ENCODE peak calls at places on chromosomes 3 and 15, in six cellular contexts. B is endothelial cell; X is stimulated activated CD8-positive, alpha-beta memory T cell treated with anti-CD3 and anti-CD28 coated beads, Interleukin-4, amount 100 ng/mL, for 48 hours; J is NCI-H1105 treated with DMSO at 0.1 percent for 48 hours; S is brain microvascular endothelial cell; L is amygdala. Q is an unnamed sample.

GRCh38 chr15:38671675-38672141 is 107.1 kb upstream of the RASGRP1 start:
- DNase-seq in B (no peak), X (peak; percentile 69), J (no peak), S (no peak), L (no peak), Q (peak; percentile 58)

GRCh38 chr15:67164811-67165652 is 89.4 kb downstream of the AAGAB start:
- DNase-seq in B (peak; percentile 31), X (no peak), J (no peak), S (peak; percentile 88), L (no peak), Q (peak; percentile 87)

GRCh38 chr3:50246517-50246954 is 10.5 kb downstream of the GNAI2 start:
- DNase-seq in B (peak; percentile 44), X (peak; percentile 90), J (no peak), S (peak; percentile 94), L (no peak), Q (peak; percentile 96)

GRCh38 chr15:90617171-90617570 is 87.4 kb downstream of the CRTC3 start:
- DNase-seq in B (no peak), X (no peak), J (no peak), S (no peak), L (no peak), Q (peak; percentile 54)

GRCh38 chr3:62065985-62066693 is 307.2 kb downstream of the FEZF2 start:
- DNase-seq in B (no peak), X (no peak), J (no peak), S (no peak), L (no peak), Q (peak; percentile 84)

GRCh38 chr3:58026598-58026997 is 18.4 kb downstream of the FLNB start:
- DNase-seq in B (no peak), X (no peak), J (peak; percentile 6), S (no peak), L (no peak), Q (no peak)

GRCh38 chr3:14780927-14781507 is 37.7 kb upstream of the FGD5 start:
- DNase-seq in B (peak; percentile 71), X (peak; percentile 58), J (no peak), S (peak; percentile 31), L (no peak), Q (peak; percentile 48)

GRCh38 chr15:37891754-37892368 is 42.6 kb upstream of the TMCO5A start:
- DNase-seq in B (no peak), X (no peak), J (peak; percentile 48), S (peak; percentile 35), L (no peak), Q (peak; percentile 64)

GRCh38 chr3:81910244-81910852 is 148.9 kb upstream of the GBE1 start:
- DNase-seq in B (peak; percentile 39), X (peak; percentile 25), J (peak; percentile 37), S (peak; percentile 8), L (no peak), Q (peak; percentile 41)

Q was measured in fibroblast of mammary gland.